ENCODE peak calls at places on chromosomes 3 and 15, in six cellular contexts. G is breast epithelium, C is adrenal gland, D is upper lobe of left lung, W is Peyer's patch, M is body of pancreas. F is an unnamed sample.

GRCh38 chr3:66644549-66644948 is 143.7 kb upstream of the LRIG1 start:
- DNase-seq in G (no peak), C (no peak), D (no peak), W (no peak), M (no peak), F (no peak)

GRCh38 chr3:84108442-84108971 is 850.3 kb upstream of the CADM2 start:
- DNase-seq in G (no peak), C (no peak), D (no peak), W (no peak), M (no peak), F (no peak)

GRCh38 chr3:87191175-87191574 is 35.9 kb upstream of the CHMP2B start:
- DNase-seq in G (no peak), C (no peak), D (no peak), W (no peak), M (no peak), F (peak; percentile 26)

GRCh38 chr3:17670749-17671148 is 71.7 kb downstream of the TBC1D5 start:
- DNase-seq in G (no peak), C (no peak), D (no peak), W (no peak), M (no peak), F (no peak)

GRCh38 chr3:48851407-48851806 is 3.7 kb upstream of the PRKAR2A start:
- DNase-seq in G (no peak), C (peak; percentile 83), D (no peak), W (peak; percentile 29), M (peak; percentile 14), F (peak; percentile 41)

GRCh38 chr3:73563896-73564582 is 60.7 kb downstream of the PDZRN3 start:
- DNase-seq in G (no peak), C (no peak), D (no peak), W (no peak), M (no peak), F (no peak)

GRCh38 chr15:36612063-36612788 is 32.8 kb downstream of the CDIN1 start:
- DNase-seq in G (no peak), C (no peak), D (no peak), W (no peak), M (no peak), F (no peak)

GRCh38 chr15:98779463-98780071 is 131.2 kb downstream of the IGF1R start:
- DNase-seq in G (peak; percentile 76), C (peak; percentile 94), D (peak; percentile 80), W (peak; percentile 90), M (peak; percentile 81), F (peak; percentile 83)

GRCh38 chr3:8793242-8793641 is 23.8 kb upstream of the OXTR start:
- DNase-seq in G (no peak), C (peak; percentile 81), D (no peak), W (no peak), M (no peak), F (no peak)

GRCh38 chr3:141368925-141369794 is 856 bp downstream of the ZBTB38 start:
- DNase-seq in G (no peak), C (no peak), D (no peak), W (no peak), M (no peak), F (peak; percentile 23)
- TF ChIP-seq POLR2A in G (no peak), C (no peak), D (no peak), W (no peak), M (no peak), F (no peak)

GRCh38 chr15:40957581-40958051 is 4.3 kb downstream of the CHAC1 start:
- DNase-seq in G (peak; percentile 85), C (no peak), D (no peak), W (no peak), M (peak; percentile 91), F (no peak)
- TF ChIP-seq POLR2A in G (no peak), C (no peak), D (no peak), W (no peak), M (no peak), F (peak; percentile 13)

GRCh38 chr3:168839692-168840091 is 744.0 kb upstream of the GOLIM4 start:
- DNase-seq in G (no peak), C (no peak), D (no peak), W (no peak), M (no peak), F (no peak)
- TF ChIP-seq POLR2A in G (no peak), C (no peak), D (no peak), W (no peak), M (no peak), F (no peak)

GRCh38 chr3:163939926-163940325 is 1138.4 kb downstream of the SI start:
- DNase-seq in G (no peak), C (no peak), D (no peak), W (no peak), M (no peak), F (no peak)

GRCh38 chr3:163936557-163936956 is 1141.7 kb downstream of the SI start:
- DNase-seq in G (no peak), C (no peak), D (no peak), W (no peak), M (no peak), F (no peak)

DNA sequence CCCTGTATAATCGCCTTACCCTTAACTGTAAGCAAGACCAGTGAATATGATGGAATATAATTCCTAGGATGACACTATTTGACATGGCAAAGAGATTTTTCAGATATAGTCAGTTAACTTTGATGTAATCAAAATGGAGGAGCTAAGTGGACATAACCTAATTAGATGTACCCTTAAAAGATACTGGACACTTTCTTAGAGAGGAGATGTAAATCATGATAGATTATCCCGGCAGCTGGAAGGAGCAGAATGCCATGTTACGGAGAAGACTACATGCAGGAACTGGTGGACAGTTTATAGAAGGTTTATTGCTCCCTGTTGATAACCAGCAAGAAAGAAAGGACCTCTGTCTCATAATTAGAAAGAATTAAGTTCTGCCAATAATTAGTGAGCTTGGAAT is 1142.9 kb downstream of the SI start:
- DNase-seq in G (no peak), C (no peak), D (no peak), W (no peak), M (no peak), F (no peak)
- TF ChIP-seq POLR2A in G (no peak), C (no peak), D (no peak), W (no peak), M (no peak), F (no peak)

GRCh38 chr15:82045179-82045891 is 483 bp downstream of the MEX3B start:
- DNase-seq in G (no peak), C (peak; percentile 56), D (no peak), W (peak; percentile 51), M (peak; percentile 19), F (peak; percentile 61)

GRCh38 chr15:82047493-82048446 is 2.0 kb upstream of the MEX3B start:
- DNase-seq in G (no peak), C (no peak), D (no peak), W (no peak), M (peak; percentile 8), F (no peak)

GRCh38 chr15:82044373-82045178 is 1.2 kb downstream of the MEX3B start:
- DNase-seq in G (peak; percentile 23), C (peak; percentile 53), D (no peak), W (peak; percentile 57), M (peak; percentile 13), F (peak; percentile 36)

GRCh38 chr15:82046668-82047492 is 1.1 kb upstream of the MEX3B start:
- DNase-seq in G (peak; percentile 82), C (peak; percentile 84), D (peak; percentile 86), W (peak; percentile 91), M (peak; percentile 90), F (peak; percentile 92)

DNA sequence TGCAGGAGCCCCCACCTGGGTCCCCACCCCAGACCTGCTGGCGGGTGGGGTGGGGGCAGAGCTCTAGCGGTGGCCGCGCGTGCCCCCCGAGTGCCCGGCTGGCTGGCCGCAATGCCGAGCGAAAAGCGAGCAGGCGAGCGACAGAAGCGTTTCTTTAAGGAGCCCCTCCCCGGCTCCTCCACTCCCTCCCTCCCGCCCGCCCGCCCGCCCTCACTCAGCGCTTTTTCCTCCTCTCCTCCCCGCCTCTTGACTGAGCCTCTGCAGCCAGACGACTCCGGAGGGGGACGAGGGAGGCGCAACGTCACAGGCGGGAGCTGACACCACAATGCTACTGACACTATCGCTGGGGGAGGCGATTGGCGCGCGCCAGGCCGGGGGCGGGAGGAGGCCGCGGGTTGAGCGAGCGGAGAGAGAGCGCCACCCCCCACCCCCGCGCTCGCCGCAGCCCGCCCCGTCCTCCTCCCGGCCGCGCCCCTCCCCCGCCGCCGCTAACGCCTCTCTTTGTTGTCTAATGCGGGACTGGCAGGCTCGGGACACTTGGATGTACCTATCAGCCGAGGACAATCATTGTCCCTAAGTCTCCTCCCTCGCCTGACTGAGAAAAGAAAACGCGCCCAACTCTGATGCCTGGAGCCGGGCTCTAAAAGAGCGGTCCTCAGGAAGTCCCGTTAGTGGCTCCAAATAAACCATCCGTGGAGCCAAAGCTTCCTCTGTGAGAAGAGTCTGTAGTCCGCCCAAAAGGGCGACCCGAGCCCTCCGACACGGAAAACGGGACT is at the start of gene MEX3B:
- DNase-seq in G (peak; percentile 92), C (peak; percentile 95), D (peak; percentile 97), W (peak; percentile 94), M (peak; percentile 94), F (peak; percentile 98)
- TF ChIP-seq POLR2A in G (no peak), C (peak; percentile 8), D (no peak), W (no peak), M (no peak), F (no peak)

GRCh38 chr15:58440181-58440910 is 8.6 kb downstream of the LIPC start:
- DNase-seq in G (no peak), C (peak; percentile 85), D (peak; percentile 64), W (peak; percentile 47), M (peak; percentile 86), F (no peak)
- TF ChIP-seq POLR2A in G (no peak), C (peak; percentile 18), D (no peak), W (no peak), M (no peak), F (no peak)

GRCh38 chr3:16550676-16551341 is 37.3 kb upstream of the RFTN1 start:
- DNase-seq in G (peak; percentile 49), C (peak; percentile 90), D (peak; percentile 70), W (peak; percentile 85), M (peak; percentile 81), F (peak; percentile 91)
- TF ChIP-seq POLR2A in G (no peak), C (no peak), D (no peak), W (no peak), M (no peak), F (no peak)

F was measured in erythroblast.